ENCODE peak calls at places on chromosomes 3 and 15, in four cellular contexts. One of them, this sample, is unnamed.

GRCh38 chr15:50353251-50353998 is 1.6 kb downstream of the GABPB1 start:
- DNase-seq in lower lobe of right lung: no peak
- DNase-seq in mesendoderm: no peak
- DNase-seq in hepatocyte: peak; percentile 32
- DNase-seq in this sample: no peak

GRCh38 chr3:152056481-152056880 is 183.0 kb downstream of the SUCNR1 start:
- DNase-seq in mesendoderm: no peak
- DNase-seq in hepatocyte: no peak
- DNase-seq in lower lobe of right lung: no peak
- DNase-seq in this sample: no peak

GRCh38 chr15:86650084-86650483 is 570.4 kb downstream of the AGBL1 start:
- DNase-seq in hepatocyte: no peak
- DNase-seq in lower lobe of right lung: no peak
- DNase-seq in mesendoderm: no peak
- DNase-seq in this sample: no peak

GRCh38 chr15:33699691-33700447 is 268.4 kb upstream of the CHRM5 start:
- DNase-seq in mesendoderm: peak; percentile 64
- DNase-seq in hepatocyte: peak; percentile 17
- DNase-seq in lower lobe of right lung: no peak
- DNase-seq in this sample: no peak

GRCh38 chr3:11661827-11662226 is 18.1 kb upstream of the VGLL4 start:
- DNase-seq in mesendoderm: no peak
- DNase-seq in lower lobe of right lung: no peak
- DNase-seq in hepatocyte: no peak
- DNase-seq in this sample: no peak

GRCh38 chr15:76973362-76973743 is 21.6 kb upstream of the PSTPIP1 start:
- DNase-seq in hepatocyte: no peak
- DNase-seq in mesendoderm: peak; percentile 93
- DNase-seq in lower lobe of right lung: peak; percentile 60
- DNase-seq in this sample: no peak

GRCh38 chr15:78893538-78893937 is 20.8 kb downstream of the MORF4L1 start:
- DNase-seq in lower lobe of right lung: no peak
- DNase-seq in mesendoderm: no peak
- DNase-seq in hepatocyte: no peak
- DNase-seq in this sample: no peak

GRCh38 chr3:71512000-71512399 is 71.5 kb downstream of the FOXP1 start:
- DNase-seq in mesendoderm: peak; percentile 88
- DNase-seq in hepatocyte: peak; percentile 39
- DNase-seq in lower lobe of right lung: no peak
- DNase-seq in this sample: no peak

GRCh38 chr15:29538110-29538509 is 268.5 kb upstream of the NSMCE3 start:
- DNase-seq in lower lobe of right lung: no peak
- DNase-seq in mesendoderm: no peak
- DNase-seq in hepatocyte: no peak
- DNase-seq in this sample: peak; percentile 18

GRCh38 chr3:48514431-48515227 is 10.7 kb upstream of the SHISA5 start:
- DNase-seq in mesendoderm: no peak
- DNase-seq in hepatocyte: no peak
- DNase-seq in lower lobe of right lung: peak; percentile 6
- DNase-seq in this sample: no peak

GRCh38 chr15:58870451-58870850 is 63.0 kb downstream of the SLTM start:
- DNase-seq in lower lobe of right lung: no peak
- DNase-seq in hepatocyte: no peak
- DNase-seq in mesendoderm: no peak
- DNase-seq in this sample: no peak

GRCh38 chr3:145776782-145777408 is 384.1 kb downstream of the PLOD2 start:
- DNase-seq in lower lobe of right lung: no peak
- DNase-seq in hepatocyte: peak; percentile 84
- DNase-seq in mesendoderm: peak; percentile 73
- DNase-seq in this sample: peak; percentile 15

GRCh38 chr15:53759333-53759975 is at the start of gene WDR72:
- DNase-seq in lower lobe of right lung: no peak
- DNase-seq in hepatocyte: peak; percentile 62
- DNase-seq in mesendoderm: peak; percentile 47
- DNase-seq in this sample: no peak

GRCh38 chr3:19107719-19108118 is 40.6 kb upstream of the KCNH8 start:
- DNase-seq in mesendoderm: no peak
- DNase-seq in hepatocyte: no peak
- DNase-seq in lower lobe of right lung: no peak
- DNase-seq in this sample: no peak

GRCh38 chr15:72487070-72487797 is 13.1 kb downstream of the ARIH1 start:
- DNase-seq in lower lobe of right lung: no peak
- DNase-seq in mesendoderm: no peak
- DNase-seq in hepatocyte: no peak
- DNase-seq in this sample: no peak

GRCh38 chr3:72449551-72449950 is 398.7 kb downstream of the SHQ1 start:
- DNase-seq in lower lobe of right lung: no peak
- DNase-seq in hepatocyte: no peak
- DNase-seq in mesendoderm: no peak
- DNase-seq in this sample: no peak

GRCh38 chr3:48125026-48125704 is 63.1 kb downstream of the CDC25A start:
- DNase-seq in mesendoderm: peak; percentile 90
- DNase-seq in lower lobe of right lung: no peak
- DNase-seq in hepatocyte: no peak
- DNase-seq in this sample: no peak

GRCh38 chr3:44130249-44130648 is 111.4 kb upstream of the TOPAZ1 start:
- DNase-seq in hepatocyte: no peak
- DNase-seq in mesendoderm: no peak
- DNase-seq in lower lobe of right lung: no peak
- DNase-seq in this sample: no peak

GRCh38 chr15:101132390-101133180 is 119.3 kb downstream of the CHSY1 start:
- DNase-seq in hepatocyte: no peak
- DNase-seq in lower lobe of right lung: peak; percentile 23
- DNase-seq in mesendoderm: no peak
- DNase-seq in this sample: no peak
- H3K4me3 ChIP-seq in hepatocyte: no peak overlapping the region
- H3K4me3 ChIP-seq in lower lobe of right lung: no peak overlapping the region
- H3K4me3 ChIP-seq in mesendoderm: no peak overlapping the region
- H3K4me3 ChIP-seq in this sample: no peak overlapping the region

GRCh38 chr3:58052373-58053273 is 44.4 kb downstream of the FLNB start:
- DNase-seq in hepatocyte: peak; percentile 86
- DNase-seq in mesendoderm: peak; percentile 75
- DNase-seq in lower lobe of right lung: no peak
- DNase-seq in this sample: no peak
- H3K4me3 ChIP-seq in hepatocyte: no peak overlapping the region
- H3K4me3 ChIP-seq in mesendoderm: no peak overlapping the region
- H3K4me3 ChIP-seq in lower lobe of right lung: no peak overlapping the region
- H3K4me3 ChIP-seq in this sample: no peak overlapping the region

GRCh38 chr15:60390931-60391501 is 6.8 kb downstream of the ANXA2 start:
- DNase-seq in hepatocyte: peak; percentile 78
- DNase-seq in lower lobe of right lung: no peak
- DNase-seq in mesendoderm: peak; percentile 90
- DNase-seq in this sample: no peak
- H3K4me3 ChIP-seq in hepatocyte: no peak overlapping the region
- H3K4me3 ChIP-seq in lower lobe of right lung: peak overlapping the region; percentile 9
- H3K4me3 ChIP-seq in mesendoderm: no peak overlapping the region
- H3K4me3 ChIP-seq in this sample: no peak overlapping the region

GRCh38 chr15:31236184-31237041 is 90.2 kb upstream of the KLF13 start:
- DNase-seq in mesendoderm: peak; percentile 59
- DNase-seq in hepatocyte: peak; percentile 84
- DNase-seq in lower lobe of right lung: peak; percentile 64
- DNase-seq in this sample: no peak
- H3K4me3 ChIP-seq in mesendoderm: no peak overlapping the region
- H3K4me3 ChIP-seq in hepatocyte: no peak overlapping the region
- H3K4me3 ChIP-seq in lower lobe of right lung: no peak overlapping the region
- H3K4me3 ChIP-seq in this sample: no peak overlapping the region

DNA sequence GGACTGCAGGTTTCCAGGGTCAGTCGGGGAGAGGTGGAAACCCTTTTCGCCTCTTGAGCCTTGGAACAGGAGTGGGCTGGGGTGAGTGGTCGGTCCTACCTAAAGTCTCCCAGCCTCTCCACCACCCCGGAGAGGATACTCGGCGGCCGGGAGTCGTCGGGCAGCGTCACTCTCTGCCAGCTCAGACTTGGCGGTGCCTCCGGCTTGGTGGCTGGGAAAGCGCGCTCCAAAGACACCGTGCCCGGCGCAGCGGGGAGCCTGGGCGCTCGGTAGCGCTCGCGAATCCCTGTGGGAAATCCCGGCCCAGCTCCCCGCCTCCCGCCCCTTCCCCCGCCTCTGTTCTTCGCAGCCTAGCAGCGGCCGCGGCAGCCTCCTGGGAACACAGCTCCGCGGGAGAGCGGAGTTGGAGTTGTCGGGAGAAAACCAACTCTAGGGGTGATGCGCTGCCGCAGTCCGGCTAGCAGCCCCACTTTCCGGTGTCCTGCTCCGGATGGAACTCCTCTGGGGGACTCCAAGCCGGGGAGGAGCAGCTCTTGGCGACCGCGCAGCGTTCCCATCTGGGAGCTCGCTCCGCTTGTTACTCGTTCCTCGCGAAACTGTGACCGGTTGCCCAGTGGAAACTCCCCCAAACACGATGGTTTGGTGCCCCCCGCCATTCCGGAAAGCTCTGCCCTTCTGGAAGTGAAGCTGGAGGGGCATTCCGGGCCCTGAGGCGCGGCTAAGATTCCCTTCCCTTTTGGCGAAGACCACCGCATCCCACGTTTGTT is 1.4 kb downstream of the EPHB1 start:
- DNase-seq in lower lobe of right lung: no peak
- DNase-seq in hepatocyte: peak; percentile 26
- DNase-seq in mesendoderm: peak; percentile 38
- DNase-seq in this sample: no peak
- H3K4me3 ChIP-seq in lower lobe of right lung: peak overlapping the region; percentile 53
- H3K4me3 ChIP-seq in hepatocyte: peak overlapping the region; percentile 43
- H3K4me3 ChIP-seq in mesendoderm: peak overlapping the region; percentile 20
- H3K4me3 ChIP-seq in this sample: no peak overlapping the region

GRCh38 chr15:100349321-100349695 is 7.5 kb upstream of the ADAMTS17 start:
- DNase-seq in mesendoderm: no peak
- DNase-seq in hepatocyte: no peak
- DNase-seq in lower lobe of right lung: no peak
- DNase-seq in this sample: no peak
- H3K4me3 ChIP-seq in mesendoderm: no peak overlapping the region
- H3K4me3 ChIP-seq in hepatocyte: no peak overlapping the region
- H3K4me3 ChIP-seq in lower lobe of right lung: peak overlapping the region; percentile 74
- H3K4me3 ChIP-seq in this sample: peak overlapping the region; percentile 61

This sample was measured in LNCaP clone FGC.